ENCODE peak calls at places on chromosomes 5 and 9, in seven cellular contexts. C is germinal center; D is NCI-H1092 treated with DMSO at 0.1 percent for 48 hours; G is stimulated activated effector memory CD8-positive, alpha-beta T cell treated with anti-CD3 and anti-CD28 coated beads, Interleukin-12 subunit alpha, Interleukin-12 subunit beta, amount 100 ng/mL, for 72 hours; N is SW480; T is retinal pigment epithelial cell; R is T-helper 1 cell. O is an unnamed sample.

GRCh38 chr9:12464910-12465512 is 228.2 kb upstream of the TYRP1 start:
- DNase-seq in C (no peak), D (peak), G (no peak), N (peak), T (no peak), R (no peak), O (no peak)

GRCh38 chr5:173868096-173868879 is 19.9 kb upstream of the CPEB4 start:
- DNase-seq in C (no peak), D (no peak), G (no peak), N (no peak), T (peak), R (no peak), O (no peak)

GRCh38 chr9:21153688-21154608 is 12.3 kb upstream of the IFNW1 start:
- DNase-seq in C (no peak), D (peak), G (no peak), N (peak), T (no peak), R (no peak), O (no peak)

GRCh38 chr9:112059145-112059979 is 115.7 kb downstream of the SUSD1 start:
- DNase-seq in C (no peak), D (no peak), G (no peak), N (peak), T (peak), R (no peak), O (no peak)

GRCh38 chr9:113220467-113221002 is 542 bp downstream of the FKBP15 start:
- DNase-seq in C (no peak), D (no peak), G (peak), N (peak), T (no peak), R (no peak), O (no peak)

GRCh38 chr5:5658226-5658625 is 235.7 kb downstream of the ICE1 start:
- DNase-seq in C (no peak), D (no peak), G (no peak), N (peak), T (no peak), R (no peak), O (no peak)

GRCh38 chr5:128770907-128771306 is 194.4 kb upstream of the SLC27A6 start:
- DNase-seq in C (no peak), D (no peak), G (no peak), N (no peak), T (no peak), R (no peak), O (no peak)

GRCh38 chr9:86041331-86041741 is 58.0 kb downstream of the GOLM1 start:
- DNase-seq in C (no peak), D (no peak), G (no peak), N (no peak), T (no peak), R (no peak), O (no peak)

GRCh38 chr9:28051559-28051958 is 478.3 kb upstream of the C9orf72 start:
- DNase-seq in C (no peak), D (no peak), G (no peak), N (no peak), T (peak), R (no peak), O (no peak)

GRCh38 chr5:135724475-135725065 is 109.9 kb upstream of the SLC25A48 start:
- DNase-seq in C (no peak), D (no peak), G (no peak), N (no peak), T (no peak), R (no peak), O (no peak)

GRCh38 chr9:101626295-101626694 is 31.5 kb upstream of the PPP3R2 start:
- DNase-seq in C (no peak), D (no peak), G (no peak), N (no peak), T (no peak), R (no peak), O (no peak)